ENCODE peak calls at places on chromosomes 12 and 14, in six cellular contexts. V is fibroblast of mammary gland; L is activated CD4-positive, CD25-positive, alpha-beta regulatory T cell; H is tibial artery; P is stimulated activated CD4-positive, alpha-beta T cell treated with anti-CD3 and anti-CD28 coated beads, TNF-alpha, amount 100 ng/mL, for 4 hours; R is bronchial epithelial cell. A is an unnamed sample.

GRCh38 chr12:78146365-78146772 is 315.7 kb downstream of the NAV3 start:
- DNase-seq in L (no peak), R (peak), P (no peak), V (peak), H (no peak), A (no peak)

GRCh38 chr12:92472198-92472597 is 230.6 kb upstream of the PLEKHG7 start:
- DNase-seq in V (no peak), L (no peak), P (no peak), H (no peak), R (no peak), A (no peak)

GRCh38 chr14:30621354-30621953 is 665 bp upstream of the SCFD1 start:
- DNase-seq in H (no peak), R (peak), P (no peak), V (peak), L (no peak), A (no peak)

GRCh38 chr12:124928095-124928911 is 13.9 kb upstream of the UBC start:
- DNase-seq in P (no peak), L (no peak), V (peak), H (peak), R (peak), A (peak)

GRCh38 chr14:104286086-104286485 is 147.7 kb downstream of the KIF26A start:
- DNase-seq in P (no peak), R (no peak), V (no peak), L (no peak), H (no peak), A (no peak)

GRCh38 chr14:90578283-90578985 is 181.6 kb downstream of the CALM1 start:
- DNase-seq in R (no peak), V (no peak), H (no peak), P (no peak), L (no peak), A (no peak)

GRCh38 chr12:105561981-105562726 is 231.7 kb downstream of the C12orf75 start:
- DNase-seq in V (peak), R (peak), L (no peak), P (no peak), H (peak), A (no peak)

GRCh38 chr12:22543246-22544037 is 900 bp downstream of the C2CD5 start:
- DNase-seq in V (peak), P (peak), H (peak), L (peak), R (peak), A (peak)

GRCh38 chr12:87782838-87783237 is 246.4 kb downstream of the C12orf50 start:
- DNase-seq in L (no peak), R (no peak), P (no peak), H (no peak), V (no peak), A (no peak)

GRCh38 chr12:73547421-73547820 is 990.2 kb upstream of the ATXN7L3B start:
- DNase-seq in V (no peak), L (no peak), R (peak), P (no peak), H (no peak), A (no peak)

GRCh38 chr12:52293926-52294325 is 2.6 kb upstream of the KRT81 start:
- DNase-seq in L (no peak), H (no peak), R (no peak), P (no peak), V (no peak), A (no peak)

GRCh38 chr14:92987713-92988510 is 65.0 kb downstream of the CHGA start:
- DNase-seq in R (no peak), V (no peak), H (no peak), L (no peak), P (no peak), A (no peak)

GRCh38 chr12:51986834-51987233 is 19.9 kb upstream of the TAMALIN start:
- DNase-seq in H (no peak), L (no peak), P (no peak), R (no peak), V (no peak), A (no peak)

GRCh38 chr12:95437565-95437964 is 36.4 kb upstream of the METAP2 start:
- DNase-seq in R (no peak), L (no peak), H (no peak), V (no peak), P (no peak), A (no peak)

GRCh38 chr12:95385646-95386045 is 88.3 kb upstream of the METAP2 start:
- DNase-seq in P (no peak), L (no peak), H (no peak), R (no peak), V (peak), A (no peak)

GRCh38 chr14:72736791-72737559 is 156.9 kb downstream of the DPF3 start:
- DNase-seq in P (no peak), V (peak), R (no peak), H (no peak), L (no peak), A (no peak)

GRCh38 chr14:54572316-54572715 is 5.4 kb downstream of the SAMD4A start:
- DNase-seq in L (no peak), V (peak), R (peak), P (no peak), H (no peak), A (no peak)

GRCh38 chr14:76531821-76532318 is 155.9 kb downstream of the ESRRB start:
- DNase-seq in V (no peak), R (peak), H (no peak), P (no peak), L (no peak), A (no peak)

GRCh38 chr12:131990066-131990979 is 40.6 kb downstream of the EP400 start:
- DNase-seq in P (no peak), R (no peak), H (no peak), V (no peak), L (no peak), A (no peak)

GRCh38 chr12:11015775-11016430 is 6.5 kb downstream of the TAS2R19 start:
- DNase-seq in R (no peak), P (no peak), V (no peak), H (no peak), L (no peak), A (no peak)

GRCh38 chr14:92832137-92832700 is 38.1 kb downstream of the GOLGA5 start:
- DNase-seq in L (no peak), V (no peak), P (no peak), H (no peak), R (no peak), A (no peak)

GRCh38 chr12:128069359-128069997 is 197.5 kb upstream of the TMEM132C start:
- DNase-seq in P (no peak), H (no peak), V (peak), L (no peak), R (peak), A (no peak)

GRCh38 chr14:53368714-53369191 is 215.6 kb upstream of the DDHD1 start:
- DNase-seq in L (no peak), V (peak), P (no peak), R (peak), H (no peak), A (no peak)

GRCh38 chr12:21642707-21643389 is 14.8 kb downstream of the LDHB start:
- DNase-seq in H (no peak), L (no peak), V (peak), R (peak), P (no peak), A (no peak)

GRCh38 chr14:24904533-24904932 is 145.4 kb downstream of the STXBP6 start:
- DNase-seq in V (no peak), R (no peak), L (no peak), P (no peak), H (no peak), A (no peak)

GRCh38 chr12:127176804-127177203 is 1090.2 kb upstream of the TMEM132C start:
- DNase-seq in R (no peak), V (no peak), P (no peak), L (no peak), H (no peak), A (no peak)

GRCh38 chr14:95363468-95363954 is 43.8 kb upstream of the CLMN start:
- DNase-seq in L (no peak), V (no peak), R (no peak), H (no peak), P (no peak), A (no peak)

GRCh38 chr12:67651380-67651695 is 2.8 kb downstream of the DYRK2 start:
- DNase-seq in R (peak), L (no peak), V (peak), H (no peak), P (no peak), A (no peak)

GRCh38 chr14:104138891-104139459 is 588 bp downstream of the KIF26A start:
- DNase-seq in H (no peak), V (no peak), P (no peak), L (no peak), R (no peak), A (no peak)

GRCh38 chr14:56224179-56224578 is 106.0 kb downstream of the PELI2 start:
- DNase-seq in P (no peak), L (no peak), H (no peak), R (no peak), V (no peak), A (no peak)

GRCh38 chr14:77623201-77623600 is 6.8 kb upstream of the SPTLC2 start:
- DNase-seq in P (no peak), H (peak), L (no peak), V (no peak), R (no peak), A (no peak)

GRCh38 chr14:61765225-61765943 is 3.2 kb downstream of the SNAPC1 start:
- DNase-seq in P (no peak), L (no peak), V (no peak), R (peak), H (no peak), A (no peak)

GRCh38 chr12:110335481-110336045 is 54.5 kb downstream of the ATP2A2 start:
- DNase-seq in P (no peak), L (no peak), H (no peak), R (no peak), V (no peak), A (no peak)

GRCh38 chr14:50233335-50234250 is 2.2 kb upstream of the SOS2 start:
- DNase-seq in H (no peak), P (no peak), L (no peak), V (no peak), R (no peak), A (peak)

GRCh38 chr12:132600048-132601032 is 10.0 kb downstream of the LRCOL1 start:
- DNase-seq in V (peak), L (no peak), H (peak), P (no peak), R (peak), A (no peak)

GRCh38 chr14:26941521-26941920 is 343.7 kb upstream of the NOVA1 start:
- DNase-seq in P (no peak), V (no peak), H (no peak), L (no peak), R (no peak), A (no peak)

GRCh38 chr14:68695326-68695768 is 97.5 kb downstream of the ZFP36L1 start:
- DNase-seq in L (no peak), P (no peak), R (peak), V (peak), H (peak), A (peak)

GRCh38 chr14:93936245-93936644 is 9.1 kb downstream of the FAM181A start:
- DNase-seq in L (no peak), H (no peak), R (peak), V (no peak), P (no peak), A (no peak)

A was measured in activated T-helper 9 cell treated with anti-CD3 and anti-CD28 coated beads, Interleukin-2, amount 50 U/mL, for 16 hours.